ENCODE peak calls at places on chromosomes 11 and 22, in seven cellular contexts. M is pancreas, S is SK-N-SH, V is PC-3, P is hepatocyte, I is HCT116, U is psoas muscle. N is an unnamed sample. For H3K27me3, the result is how much of the 10 kb centered on the place peaks cover.

GRCh38 chr11:12827929-12828812 is 153.9 kb downstream of the TEAD1 start:
- DNase-seq in M (peak), S (no peak), V (peak), P (peak), I (no peak), U (no peak), N (peak)

GRCh38 chr11:118956094-118956846 is at the start of gene UPK2:
- DNase-seq in M (peak), S (peak), V (peak), P (peak), I (peak), U (peak), N (peak)

GRCh38 chr11:27468209-27468608 is 4.4 kb downstream of the LGR4 start:
- DNase-seq in M (no peak), S (no peak), V (peak), P (peak), I (no peak), U (no peak), N (no peak)

GRCh38 chr11:45355706-45356041 is 69.5 kb upstream of the SYT13 start:
- DNase-seq in M (no peak), S (no peak), V (no peak), P (no peak), I (no peak), U (no peak), N (no peak)

GRCh38 chr22:33389927-33390326 is 331.7 kb upstream of the SYN3 start:
- DNase-seq in M (no peak), S (peak), V (no peak), P (no peak), I (no peak), U (no peak), N (peak)

GRCh38 chr22:43257549-43257948 is 70.6 kb upstream of the TTLL12 start:
- DNase-seq in M (no peak), S (no peak), V (no peak), P (no peak), I (no peak), U (no peak), N (no peak)

GRCh38 chr22:30301995-30302809 is 12.9 kb upstream of the CASTOR1 start:
- DNase-seq in M (no peak), S (no peak), V (peak), P (peak), I (no peak), U (no peak), N (no peak)

GRCh38 chr22:39616781-39617180 is 46.2 kb downstream of the CACNA1I start:
- DNase-seq in M (no peak), S (no peak), V (no peak), P (no peak), I (no peak), U (no peak), N (no peak)

GRCh38 chr11:12598330-12599256 is 75.6 kb upstream of the TEAD1 start:
- DNase-seq in M (no peak), S (no peak), V (no peak), P (no peak), I (no peak), U (no peak), N (peak)

GRCh38 chr11:115709297-115709696 is 205.1 kb upstream of the CADM1 start:
- DNase-seq in M (no peak), S (no peak), V (no peak), P (no peak), I (no peak), U (no peak), N (no peak)

GRCh38 chr11:128536521-128536920 is 50.8 kb downstream of the ETS1 start:
- DNase-seq in M (no peak), S (no peak), V (no peak), P (no peak), I (no peak), U (no peak), N (no peak)
- H3K27me3 ChIP-seq in M (under half), S (under half), V (under half), P (under half), I (under half), U (under half), N (under half)

GRCh38 chr11:77442394-77443053 is 31.4 kb downstream of the PAK1 start:
- DNase-seq in M (no peak), S (no peak), V (no peak), P (no peak), I (no peak), U (no peak), N (no peak)
- H3K27ac ChIP-seq in M (no peak), S (no peak), V (no peak), P (no peak), I (no peak), U (no peak), N (no peak)

DNA sequence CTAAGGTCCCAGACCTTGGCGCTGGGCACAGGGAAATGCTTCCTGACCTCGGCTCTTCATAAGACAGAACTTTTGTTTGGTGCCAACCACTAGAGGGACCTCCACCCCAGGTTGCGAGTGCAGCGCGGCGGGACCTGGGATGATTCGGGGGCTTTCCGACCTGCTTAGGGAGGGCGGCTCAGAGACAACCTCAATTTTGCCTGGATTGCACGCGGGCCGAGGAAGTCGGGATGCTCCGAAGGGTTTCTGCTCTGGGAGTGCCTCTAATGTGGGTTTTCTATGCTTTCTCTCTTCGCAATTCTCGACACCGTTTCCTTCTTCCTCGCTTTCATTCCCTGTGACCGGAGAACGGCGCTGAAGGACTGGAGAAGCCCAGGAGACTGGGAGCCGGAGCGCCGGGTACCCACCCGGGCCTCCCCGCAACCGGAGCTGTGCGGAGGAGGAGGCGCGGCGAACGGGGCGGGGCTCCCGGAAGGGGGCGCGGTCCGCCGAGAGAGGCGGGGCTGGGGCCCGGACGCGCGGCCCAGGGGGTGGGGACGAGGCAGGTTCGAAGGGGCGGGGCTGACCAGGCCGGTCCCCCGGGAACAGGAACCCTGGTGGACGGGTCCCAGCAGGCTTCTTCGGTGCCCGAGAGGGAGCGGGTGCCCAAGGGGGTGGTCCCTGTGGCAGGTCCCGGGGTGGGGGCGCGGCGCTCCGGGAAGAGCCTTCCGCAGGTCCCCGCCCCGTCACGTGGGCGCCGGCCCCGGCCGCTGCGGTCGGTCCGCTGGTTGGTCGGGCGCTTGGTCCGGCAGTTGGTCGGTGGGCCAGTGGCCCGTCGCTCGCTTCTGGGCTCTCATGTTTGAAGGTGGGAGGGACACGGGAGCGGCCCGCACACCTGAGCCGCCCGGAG is at the start of gene PPFIBP2:
- DNase-seq in M (peak), S (peak), V (peak), P (peak), I (peak), U (peak), N (peak)
- TF ChIP-seq CTCF in M (peak), S (peak), V (peak), P (peak), I (peak), U (peak), N (peak)

DNA sequence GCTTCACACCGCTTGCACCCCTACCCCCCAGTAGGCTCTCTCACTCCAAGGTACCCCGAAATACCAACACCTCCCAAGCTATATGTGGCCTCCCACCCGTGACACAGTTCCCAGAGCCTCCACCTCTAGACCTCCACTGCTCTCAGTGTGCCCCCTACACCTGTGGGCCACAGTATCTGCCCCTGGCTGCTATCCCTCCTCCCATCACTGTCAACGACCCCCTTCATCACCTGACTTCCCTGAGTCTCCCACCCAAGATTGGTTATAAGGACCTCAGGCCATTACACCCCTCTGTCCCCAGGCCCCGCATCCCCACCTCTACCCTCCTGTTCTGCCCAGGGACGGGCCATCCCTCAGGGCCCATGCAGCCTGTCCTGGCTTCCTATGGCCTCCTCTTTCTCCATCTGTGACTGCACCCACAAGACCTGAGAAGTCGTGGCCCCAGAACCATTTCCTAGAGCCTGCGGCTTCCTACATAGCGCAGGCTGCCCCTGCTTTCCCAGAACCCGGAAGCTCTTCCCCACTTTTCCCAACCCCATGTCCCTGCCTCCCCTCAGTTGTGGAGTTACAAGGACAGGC is 734 bp downstream of the ACR start:
- DNase-seq in M (no peak), S (no peak), V (no peak), P (no peak), I (no peak), U (no peak), N (no peak)
- H3K27me3 ChIP-seq in M (under half), S (under half), V (under half), P (under half), I (under half), U (under half), N (under half)

GRCh38 chr22:45334068-45334467 is 24.3 kb downstream of the FAM118A start:
- DNase-seq in M (no peak), S (no peak), V (no peak), P (no peak), I (no peak), U (no peak), N (no peak)

GRCh38 chr22:45336971-45337431 is 27.3 kb downstream of the FAM118A start:
- DNase-seq in M (peak), S (no peak), V (no peak), P (peak), I (no peak), U (peak), N (no peak)

GRCh38 chr22:45335854-45336492 is 26.2 kb downstream of the FAM118A start:
- DNase-seq in M (no peak), S (no peak), V (no peak), P (no peak), I (no peak), U (no peak), N (no peak)

GRCh38 chr22:45334528-45334927 is 24.8 kb downstream of the FAM118A start:
- DNase-seq in M (no peak), S (no peak), V (no peak), P (no peak), I (no peak), U (peak), N (no peak)

GRCh38 chr22:45335021-45335818 is 25.5 kb downstream of the FAM118A start:
- DNase-seq in M (no peak), S (peak), V (no peak), P (no peak), I (no peak), U (peak), N (no peak)
- H3K27ac ChIP-seq in M (no peak), S (no peak), V (no peak), P (no peak), I (no peak), U (peak), N (no peak)

GRCh38 chr11:72598901-72599300 is 75.3 kb downstream of the PDE2A start:
- DNase-seq in M (no peak), S (peak), V (peak), P (peak), I (no peak), U (peak), N (peak)
- TF ChIP-seq CTCF in M (no peak), S (peak), V (peak), P (peak), I (peak), U (peak), N (peak)

GRCh38 chr11:2866178-2866577 is 19.4 kb downstream of the CDKN1C start:
- DNase-seq in M (no peak), S (no peak), V (no peak), P (no peak), I (no peak), U (no peak), N (no peak)
- H3K27me3 ChIP-seq in M (under half), S (under half), V (under half), P (under half), I (under half), U (half or more), N (half or more)